ENCODE peak calls at places on chromosomes 2 and 18, in eight cellular contexts. Q is naive B cell; S is D341Med; E is B cell; U is Calu3; P is transverse colon; L is stimulated activated CD4-positive, alpha-beta T cell treated with anti-CD3 and anti-CD28 coated beads, Interleukin-4, amount 100 ng/mL, for 1 hour; T is K562. M is an unnamed sample.

GRCh38 chr2:112074506-112074905 is 19.4 kb downstream of the TMEM87B start:
- DNase-seq in Q (no peak), S (no peak), E (no peak), U (no peak), P (no peak), L (no peak), T (no peak), M (no peak)

GRCh38 chr2:197158591-197159550 is 151.7 kb downstream of the ANKRD44 start:
- DNase-seq in Q (no peak), S (no peak), E (no peak), U (peak; percentile 30), P (no peak), L (no peak), T (no peak), M (no peak)

GRCh38 chr18:47701133-47701532 is 229.3 kb downstream of the SMAD2 start:
- DNase-seq in Q (no peak), S (no peak), E (no peak), U (no peak), P (no peak), L (no peak), T (no peak), M (no peak)

GRCh38 chr2:99878951-99879350 is 263.4 kb downstream of the AFF3 start:
- DNase-seq in Q (no peak), S (no peak), E (no peak), U (no peak), P (no peak), L (no peak), T (no peak), M (no peak)

GRCh38 chr2:177031435-177032222 is 181.0 kb upstream of the HNRNPA3 start:
- DNase-seq in Q (no peak), S (peak; percentile 62), E (no peak), U (no peak), P (no peak), L (no peak), T (no peak), M (no peak)

GRCh38 chr2:155815851-155816250 is 516.7 kb downstream of the NR4A2 start:
- DNase-seq in Q (no peak), S (peak; percentile 58), E (no peak), U (peak; percentile 32), P (no peak), L (no peak), T (peak; percentile 11), M (no peak)

GRCh38 chr2:229910147-229910831 is 11.5 kb downstream of the TRIP12 start:
- DNase-seq in Q (no peak), S (no peak), E (no peak), U (no peak), P (no peak), L (no peak), T (no peak), M (no peak)

GRCh38 chr2:212903413-212903812 is 248.0 kb downstream of the IKZF2 start:
- DNase-seq in Q (no peak), S (no peak), E (no peak), U (peak; percentile 51), P (no peak), L (no peak), T (no peak), M (no peak)

GRCh38 chr18:3579701-3580100 is 129.7 kb downstream of the TGIF1 start:
- DNase-seq in Q (no peak), S (no peak), E (no peak), U (no peak), P (no peak), L (no peak), T (no peak), M (no peak)

GRCh38 chr2:240619506-240620148 is 5.7 kb upstream of the GPR35 start:
- DNase-seq in Q (no peak), S (no peak), E (no peak), U (no peak), P (no peak), L (no peak), T (no peak), M (no peak)

GRCh38 chr2:58063641-58064040 is 17.0 kb downstream of the VRK2 start:
- DNase-seq in Q (no peak), S (no peak), E (no peak), U (no peak), P (no peak), L (no peak), T (no peak), M (no peak)

GRCh38 chr2:241217320-241218031 is 29.0 kb downstream of the ANO7 start:
- DNase-seq in Q (peak; percentile 64), S (peak; percentile 82), E (peak; percentile 92), U (peak; percentile 74), P (peak; percentile 68), L (peak; percentile 28), T (peak; percentile 88), M (peak; percentile 66)

GRCh38 chr2:229714080-229714735 is at the start of gene DNER:
- DNase-seq in Q (peak; percentile 11), S (peak; percentile 91), E (peak; percentile 75), U (peak; percentile 69), P (peak; percentile 20), L (peak; percentile 54), T (peak; percentile 78), M (peak; percentile 39)

GRCh38 chr2:200604571-200605255 is 18.9 kb downstream of the AOX1 start:
- DNase-seq in Q (no peak), S (no peak), E (no peak), U (no peak), P (no peak), L (no peak), T (no peak), M (no peak)

GRCh38 chr2:99201959-99202678 is 21.1 kb downstream of the MRPL30 start:
- DNase-seq in Q (no peak), S (no peak), E (no peak), U (no peak), P (no peak), L (no peak), T (peak; percentile 27), M (no peak)

GRCh38 chr18:11657554-11657953 is 31.5 kb upstream of the GNAL start:
- DNase-seq in Q (no peak), S (peak; percentile 22), E (no peak), U (no peak), P (no peak), L (no peak), T (no peak), M (no peak)

GRCh38 chr18:75208055-75208835 is 694 bp downstream of the PTGR3 start:
- DNase-seq in Q (peak; percentile 25), S (peak; percentile 81), E (peak; percentile 47), U (peak; percentile 53), P (peak; percentile 64), L (peak; percentile 51), T (peak; percentile 58), M (peak; percentile 73)

GRCh38 chr2:43370705-43371104 is 144.3 kb upstream of the ZFP36L2 start:
- DNase-seq in Q (no peak), S (no peak), E (no peak), U (no peak), P (no peak), L (no peak), T (no peak), M (peak; percentile 27)

GRCh38 chr2:22497789-22498188 is 887.2 kb upstream of the KLHL29 start:
- DNase-seq in Q (no peak), S (no peak), E (no peak), U (no peak), P (no peak), L (no peak), T (no peak), M (no peak)

GRCh38 chr2:227826019-227826521 is 12.4 kb downstream of the CCL20 start:
- DNase-seq in Q (no peak), S (no peak), E (no peak), U (no peak), P (peak; percentile 47), L (no peak), T (no peak), M (peak; percentile 57)

GRCh38 chr2:99297990-99298389 is 3.0 kb downstream of the LYG1 start:
- DNase-seq in Q (no peak), S (no peak), E (no peak), U (no peak), P (no peak), L (no peak), T (no peak), M (no peak)

GRCh38 chr2:240257940-240258580 is 117.6 kb upstream of the OTOS start:
- DNase-seq in Q (no peak), S (no peak), E (no peak), U (no peak), P (no peak), L (no peak), T (no peak), M (no peak)

GRCh38 chr2:226118471-226119429 is 680.9 kb downstream of the IRS1 start:
- DNase-seq in Q (no peak), S (no peak), E (no peak), U (peak; percentile 10), P (no peak), L (no peak), T (no peak), M (no peak)

GRCh38 chr2:130728549-130729310 is at the start of gene GPR148:
- DNase-seq in Q (no peak), S (no peak), E (no peak), U (no peak), P (no peak), L (no peak), T (no peak), M (no peak)

GRCh38 chr2:112021269-112021668 is 33.8 kb upstream of the TMEM87B start:
- DNase-seq in Q (no peak), S (no peak), E (no peak), U (no peak), P (no peak), L (no peak), T (no peak), M (no peak)

GRCh38 chr2:238290079-238290478 is 1.7 kb upstream of the PER2 start:
- DNase-seq in Q (no peak), S (no peak), E (no peak), U (peak; percentile 89), P (peak; percentile 90), L (no peak), T (peak; percentile 51), M (peak; percentile 85)

GRCh38 chr2:118388771-118389170 is 300.5 kb downstream of the INSIG2 start:
- DNase-seq in Q (no peak), S (no peak), E (no peak), U (peak; percentile 17), P (no peak), L (no peak), T (no peak), M (no peak)